ENCODE peak calls at places on chromosomes 16 and 17, in five cellular contexts. Y is endothelial cell of umbilical vein, W is ovary, P is heart left ventricle, D is psoas muscle. C is an unnamed sample.

GRCh38 chr16:62022688-62023087 is 13.6 kb downstream of the CDH8 start:
- DNase-seq in Y (no peak), W (no peak), P (no peak), D (no peak), C (no peak)

GRCh38 chr16:69131167-69131748 is 1.1 kb downstream of the CHTF8 start:
- DNase-seq in Y (peak), W (no peak), P (no peak), D (no peak), C (no peak)

GRCh38 chr16:50548659-50549560 is 714 bp downstream of the NKD1 start:
- DNase-seq in Y (peak), W (peak), P (no peak), D (no peak), C (peak)

GRCh38 chr17:199806-200603 is 18.6 kb upstream of the DOC2B start:
- DNase-seq in Y (peak), W (no peak), P (peak), D (no peak), C (peak)

GRCh38 chr17:50505731-50506130 is 2.5 kb upstream of the MYCBPAP start:
- DNase-seq in Y (no peak), W (no peak), P (no peak), D (no peak), C (no peak)

GRCh38 chr16:46763147-46763546 is 15.0 kb upstream of the MYLK3 start:
- DNase-seq in Y (no peak), W (no peak), P (peak), D (peak), C (no peak)

GRCh38 chr16:55061126-55061525 is 130.5 kb downstream of the IRX5 start:
- DNase-seq in Y (no peak), W (no peak), P (no peak), D (no peak), C (no peak)

GRCh38 chr16:57798267-57798810 is 4.0 kb downstream of the KIFC3 start:
- DNase-seq in Y (no peak), W (no peak), P (no peak), D (no peak), C (no peak)

GRCh38 chr16:64152010-64152767 is 969.7 kb downstream of the CDH11 start:
- DNase-seq in Y (no peak), W (no peak), P (no peak), D (no peak), C (no peak)

GRCh38 chr16:60199154-60199553 is 1465.0 kb upstream of the GOT2 start:
- DNase-seq in Y (no peak), W (no peak), P (no peak), D (no peak), C (no peak)

GRCh38 chr16:58155839-58156238 is 26.7 kb upstream of the CFAP20 start:
- DNase-seq in Y (no peak), W (no peak), P (no peak), D (no peak), C (no peak)

GRCh38 chr16:87040169-87041117 is 276.7 kb downstream of the C16orf95 start:
- DNase-seq in Y (no peak), W (no peak), P (no peak), D (no peak), C (no peak)

GRCh38 chr16:5537347-5537746 is 439.8 kb upstream of the EEF2KMT start:
- DNase-seq in Y (no peak), W (no peak), P (no peak), D (no peak), C (no peak)

GRCh38 chr17:39737761-39738567 is at the start of gene GRB7:
- DNase-seq in Y (no peak), W (no peak), P (no peak), D (no peak), C (peak)

GRCh38 chr17:48571826-48572417 is 6.2 kb downstream of the HOXB4 start:
- DNase-seq in Y (peak), W (no peak), P (no peak), D (no peak), C (no peak)

GRCh38 chr17:12789976-12790805 is 893 bp downstream of the ARHGAP44 start:
- DNase-seq in Y (no peak), W (peak), P (no peak), D (no peak), C (peak)

GRCh38 chr16:30398660-30399434 is 3.6 kb downstream of the ZNF48 start:
- DNase-seq in Y (no peak), W (no peak), P (no peak), D (no peak), C (peak)

GRCh38 chr16:87725596-87726235 is 40.1 kb downstream of the KLHDC4 start:
- DNase-seq in Y (no peak), W (no peak), P (no peak), D (no peak), C (no peak)

GRCh38 chr17:17121162-17121561 is 78.9 kb downstream of the MPRIP start:
- DNase-seq in Y (no peak), W (no peak), P (no peak), D (no peak), C (no peak)
- TF ChIP-seq CTCF in Y (no peak), W (no peak), P (no peak), D (no peak), C (no peak)

GRCh38 chr16:85296859-85297698 is 184.8 kb upstream of the CIBAR2 start:
- DNase-seq in Y (peak), W (no peak), P (no peak), D (no peak), C (no peak)
- TF ChIP-seq CTCF in Y (peak), W (no peak), P (peak), D (peak), C (peak)

GRCh38 chr17:79789943-79790804 is 6.7 kb downstream of the CBX8 start:
- DNase-seq in Y (no peak), W (peak), P (peak), D (peak), C (no peak)
- TF ChIP-seq CTCF in Y (peak), W (peak), P (peak), D (peak), C (peak)

GRCh38 chr17:20223808-20224328 is 214.7 kb downstream of the SPECC1 start:
- DNase-seq in Y (no peak), W (no peak), P (no peak), D (no peak), C (no peak)

GRCh38 chr17:20226814-20227482 is 217.8 kb downstream of the SPECC1 start:
- DNase-seq in Y (peak), W (peak), P (peak), D (peak), C (peak)

GRCh38 chr17:20224379-20224778 is 215.2 kb downstream of the SPECC1 start:
- DNase-seq in Y (no peak), W (no peak), P (no peak), D (no peak), C (no peak)

GRCh38 chr17:20228410-20228809 is 219.3 kb downstream of the SPECC1 start:
- DNase-seq in Y (no peak), W (no peak), P (no peak), D (no peak), C (no peak)

DNA sequence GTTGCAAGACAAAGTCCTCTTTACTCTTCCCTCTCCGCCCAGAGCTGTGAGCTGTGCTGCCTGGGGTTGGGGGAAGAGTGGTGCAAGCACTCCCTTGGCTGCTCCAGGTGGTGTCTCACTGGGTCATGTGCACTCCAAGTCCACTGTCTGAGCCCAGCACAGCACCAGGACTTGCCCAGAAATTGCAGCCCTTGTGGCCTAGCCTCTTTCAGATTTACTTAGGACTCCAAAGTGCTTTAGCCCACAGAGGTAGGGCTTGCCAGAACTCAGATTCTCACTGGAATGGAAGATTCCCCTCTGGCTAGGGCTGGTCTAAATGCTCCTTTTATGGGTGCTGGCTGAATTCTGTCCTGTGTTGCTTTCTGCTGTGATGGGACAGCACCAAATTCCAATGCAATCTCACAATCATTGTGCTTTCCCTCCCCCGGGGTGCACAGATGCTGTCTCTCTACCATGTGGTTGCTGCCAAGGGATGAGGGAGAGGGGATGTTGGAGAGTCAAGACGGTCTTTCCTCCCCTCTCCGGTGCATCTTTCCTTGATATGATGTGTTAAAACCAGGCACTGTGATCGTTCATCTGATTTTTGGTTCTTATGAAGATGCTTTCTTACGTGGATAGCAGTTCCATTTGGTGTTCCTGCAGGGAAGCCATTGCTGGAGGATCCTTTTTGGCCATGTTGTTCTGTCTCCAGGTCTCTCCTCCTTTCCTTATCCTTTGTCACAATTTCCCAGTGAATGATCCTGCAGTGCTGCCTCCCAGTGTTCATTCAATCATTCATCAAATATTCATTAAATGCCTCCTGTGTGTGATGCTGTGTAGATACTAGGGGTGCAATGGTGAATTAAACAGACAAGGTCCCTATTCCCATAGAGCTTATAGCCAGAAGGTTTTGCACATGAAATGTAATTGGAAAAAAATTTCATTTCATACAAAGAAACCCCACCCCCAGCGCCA is 216.3 kb downstream of the SPECC1 start:
- DNase-seq in Y (no peak), W (no peak), P (no peak), D (no peak), C (no peak)
- TF ChIP-seq CTCF in Y (no peak), W (no peak), P (no peak), D (no peak), C (no peak)

DNA sequence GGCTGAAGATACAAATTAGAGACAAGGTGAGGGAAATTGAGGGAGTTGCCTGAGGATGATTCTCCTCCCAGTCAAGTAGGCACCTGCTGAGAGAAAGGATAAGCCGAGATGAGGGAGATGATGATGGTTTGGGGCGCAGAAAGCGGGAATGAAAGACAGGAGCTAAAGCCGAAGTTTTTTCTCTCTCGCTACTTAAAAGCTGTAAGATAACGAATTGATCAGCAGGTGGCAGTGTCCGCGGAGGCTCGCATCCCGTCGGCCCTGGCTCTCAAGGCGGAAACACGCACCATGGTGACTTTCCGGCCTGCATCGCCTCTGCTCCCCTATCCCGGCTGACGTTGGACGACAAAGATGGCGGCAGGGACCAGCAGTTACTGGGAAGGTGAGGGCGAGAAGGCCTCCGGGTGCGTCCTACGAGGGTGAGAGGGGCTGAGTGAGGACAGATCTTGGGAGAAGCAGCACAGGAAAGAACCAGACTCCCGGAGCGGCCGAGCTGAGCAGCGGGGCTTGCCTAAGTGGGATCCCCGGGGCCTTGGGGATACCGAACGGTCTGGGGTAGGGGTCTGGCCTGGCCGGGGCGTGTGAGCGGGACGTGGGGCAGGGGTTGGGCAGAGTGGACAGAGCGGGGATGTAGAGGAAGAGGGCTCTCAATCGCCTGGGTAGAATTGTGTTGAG is at the start of gene GOSR1:
- DNase-seq in Y (peak), W (peak), P (peak), D (peak), C (peak)
- TF ChIP-seq CTCF in Y (peak), W (peak), P (peak), D (peak), C (peak)

GRCh38 chr16:89883346-89884040 is 10.1 kb downstream of the TCF25 start:
- DNase-seq in Y (no peak), W (no peak), P (no peak), D (no peak), C (no peak)
- TF ChIP-seq CTCF in Y (no peak), W (no peak), P (no peak), D (no peak), C (no peak)

DNA sequence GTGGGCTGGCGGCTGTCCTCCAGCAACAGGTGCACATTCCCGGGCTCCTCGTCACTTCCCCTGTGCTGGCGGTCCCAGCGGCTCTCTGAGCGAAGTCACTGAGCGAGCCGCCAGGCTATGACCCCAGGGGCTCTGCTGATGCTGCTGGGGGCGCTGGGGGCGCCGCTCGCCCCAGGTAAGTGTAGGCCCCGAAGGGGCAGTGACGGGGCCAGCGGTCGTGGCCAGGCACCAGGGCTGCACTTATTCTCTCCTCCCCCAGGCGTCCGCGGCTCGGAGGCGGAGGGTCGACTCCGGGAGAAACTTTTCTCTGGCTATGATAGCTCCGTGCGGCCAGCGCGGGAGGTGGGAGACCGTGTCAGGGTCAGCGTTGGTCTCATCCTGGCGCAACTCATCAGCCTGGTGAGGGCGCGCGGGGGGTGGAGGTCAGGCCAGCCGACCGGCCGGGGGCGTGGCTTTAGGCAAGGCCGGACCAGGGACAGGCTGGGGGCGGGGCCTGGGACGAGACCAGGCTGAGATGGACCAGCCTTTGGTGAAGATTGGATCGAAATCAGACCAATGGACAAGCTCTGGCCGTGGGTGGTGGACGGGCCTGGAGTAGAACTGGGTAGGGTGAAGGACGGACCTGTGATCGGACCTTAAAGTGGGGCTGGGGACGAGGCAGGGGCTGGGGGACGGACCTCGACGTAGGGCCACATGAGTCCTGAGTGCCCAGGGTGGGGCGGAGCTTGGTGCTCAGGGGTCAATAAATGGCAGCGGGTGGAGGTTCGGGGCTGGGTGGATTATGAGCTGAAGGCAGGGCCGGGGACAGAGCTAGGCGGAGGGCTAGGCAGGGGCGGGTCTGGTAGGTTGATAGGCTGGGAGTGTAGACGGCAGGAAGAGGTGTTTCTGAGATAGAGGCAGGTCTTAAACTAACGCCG is at the start of gene CHRNB1:
- DNase-seq in Y (peak), W (no peak), P (peak), D (peak), C (peak)
- TF ChIP-seq CTCF in Y (no peak), W (no peak), P (peak), D (peak), C (no peak)

GRCh38 chr17:4620531-4621101 is 20.9 kb downstream of the ALOX15 start:
- DNase-seq in Y (no peak), W (no peak), P (no peak), D (no peak), C (no peak)
- TF ChIP-seq CTCF in Y (no peak), W (no peak), P (no peak), D (no peak), C (no peak)

C was measured in uterus.